ENCODE peak calls at places on chromosomes 13 and 19, in seven cellular contexts. L is stimulated activated CD4-positive, alpha-beta T cell treated with anti-CD3 and anti-CD28 coated beads, Interleukin-2, amount 100 ng/mL, for 48 hours; U is NCI-H446; Y is ecto neural progenitor cell; C is HFF-Myc; J is GM23248; D is astrocyte. B is an unnamed sample.

GRCh38 chr19:34261335-34262109 is 7.2 kb downstream of the GARRE1 start:
- DNase-seq in L (no peak), U (no peak), Y (no peak), C (no peak), J (no peak), D (no peak), B (no peak)

GRCh38 chr13:39855236-39855635 is 199.8 kb downstream of the COG6 start:
- DNase-seq in L (no peak), U (peak), Y (no peak), C (no peak), J (no peak), D (no peak), B (no peak)

GRCh38 chr19:18086590-18087138 is at the start of gene IL12RB1:
- DNase-seq in L (peak), U (no peak), Y (no peak), C (no peak), J (no peak), D (no peak), B (no peak)

GRCh38 chr13:99385940-99386339 is 78.7 kb upstream of the GPR183 start:
- DNase-seq in L (no peak), U (no peak), Y (peak), C (no peak), J (no peak), D (no peak), B (no peak)

GRCh38 chr13:29679357-29680050 is 84.0 kb upstream of the SLC7A1 start:
- DNase-seq in L (no peak), U (no peak), Y (no peak), C (no peak), J (no peak), D (peak), B (no peak)

GRCh38 chr19:41478875-41479756 is 36.2 kb downstream of the ERICH4 start:
- DNase-seq in L (no peak), U (no peak), Y (no peak), C (no peak), J (no peak), D (no peak), B (no peak)

GRCh38 chr19:11594084-11594483 is 3.2 kb upstream of the ZNF627 start:
- DNase-seq in L (no peak), U (no peak), Y (no peak), C (no peak), J (no peak), D (no peak), B (no peak)

GRCh38 chr19:1624458-1624857 is 19.2 kb upstream of the UQCR11 start:
- DNase-seq in L (no peak), U (peak), Y (peak), C (no peak), J (peak), D (peak), B (peak)

GRCh38 chr13:50410921-50411712 is 395.9 kb downstream of the KCNRG start:
- DNase-seq in L (no peak), U (peak), Y (peak), C (peak), J (peak), D (peak), B (peak)